ENCODE peak calls at places on chromosomes 12 and 14, in five cellular contexts. Z, A, G, D and P are unnamed samples.

GRCh38 chr12:71517145-71517846 is 77.7 kb downstream of the LGR5 start:
- DNase-seq in Z (no peak), A (no peak), G (no peak), D (no peak), P (no peak)

GRCh38 chr12:55818140-55818728 is 393 bp downstream of the ORMDL2 start:
- DNase-seq in Z (no peak), A (no peak), G (no peak), D (no peak), P (no peak)

GRCh38 chr14:66507181-66507721 is 696 bp upstream of the GPHN start:
- DNase-seq in Z (no peak), A (no peak), G (no peak), D (no peak), P (no peak)

GRCh38 chr14:61240206-61240605 is 40.9 kb downstream of the TMEM30B start:
- DNase-seq in Z (no peak), A (no peak), G (no peak), D (no peak), P (no peak)

GRCh38 chr12:131862994-131863710 is 31.3 kb upstream of the ULK1 start:
- DNase-seq in Z (peak; percentile 82), A (peak; percentile 37), G (no peak), D (peak; percentile 11), P (peak; percentile 68)

GRCh38 chr12:71955946-71956345 is 17.3 kb downstream of the TPH2 start:
- DNase-seq in Z (no peak), A (no peak), G (no peak), D (peak; percentile 57), P (no peak)

GRCh38 chr12:124770725-124771124 is 92.9 kb downstream of the SCARB1 start:
- DNase-seq in Z (no peak), A (no peak), G (no peak), D (no peak), P (no peak)

GRCh38 chr12:67701121-67701520 is 52.6 kb downstream of the DYRK2 start:
- DNase-seq in Z (no peak), A (no peak), G (no peak), D (peak; percentile 26), P (no peak)

DNA sequence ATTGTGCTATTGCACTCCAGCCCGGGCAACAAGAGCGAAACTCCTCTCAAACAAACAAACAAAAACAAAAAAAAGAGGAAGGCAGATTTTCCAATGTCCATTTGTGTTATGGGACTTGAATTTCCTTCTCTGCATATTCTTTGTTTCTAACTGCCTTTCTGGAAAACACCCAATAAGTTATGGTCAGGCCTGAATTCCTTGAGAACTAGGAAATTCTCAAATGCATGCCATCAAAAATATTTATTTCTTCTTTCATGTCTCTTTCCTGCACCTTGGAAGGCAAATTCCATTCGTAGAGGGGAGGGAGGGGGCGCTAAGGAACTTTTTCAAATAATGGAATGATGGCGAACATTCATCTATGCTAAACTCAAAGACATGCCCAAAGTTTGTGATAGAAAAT is 117.6 kb upstream of the TMCC3 start:
- DNase-seq in Z (no peak), A (no peak), G (no peak), D (peak; percentile 49), P (no peak)
- H3K27me3 ChIP-seq in Z (no peaks in the 10 kb centered on the region), A (no peaks in the 10 kb centered on the region), G (no peaks in the 10 kb centered on the region), D (peaks cover 42% of the 10 kb centered on the region), P (no peaks in the 10 kb centered on the region)

GRCh38 chr14:23436327-23437141 is 1.1 kb upstream of the MYH7 start:
- DNase-seq in Z (no peak), A (no peak), G (no peak), D (no peak), P (no peak)
- H3K27ac ChIP-seq in Z (no peak overlapping the region), A (no peak overlapping the region), G (no peak overlapping the region), D (no peak overlapping the region), P (no peak overlapping the region)

GRCh38 chr12:52677126-52677525 is 3.1 kb downstream of the KRT1 start:
- DNase-seq in Z (no peak), A (no peak), G (no peak), D (no peak), P (no peak)
- H3K4me3 ChIP-seq in Z (no peak overlapping the region), A (no peak overlapping the region), G (no peak overlapping the region), D (no peak overlapping the region), P (no peak overlapping the region)

GRCh38 chr14:100564506-100564905 is 22.7 kb downstream of the BEGAIN start:
- DNase-seq in Z (no peak), A (no peak), G (no peak), D (no peak), P (no peak)
- H3K27me3 ChIP-seq in Z (peaks cover 31% of the 10 kb centered on the region), A (no peaks in the 10 kb centered on the region), G (peaks cover 33% of the 10 kb centered on the region), D (peaks cover 21% of the 10 kb centered on the region), P (peaks cover 18% of the 10 kb centered on the region)

GRCh38 chr12:990308-990648 is 745 bp upstream of the ERC1 start:
- DNase-seq in Z (peak; percentile 67), A (peak; percentile 82), G (peak; percentile 90), D (peak; percentile 62), P (peak; percentile 90)
- H3K27ac ChIP-seq in Z (peak overlapping the region; percentile 99), A (peak overlapping the region; percentile 93), G (peak overlapping the region; percentile 98), D (peak overlapping the region; percentile 96), P (peak overlapping the region; percentile 95)